ENCODE peak calls at places on chromosomes 7 and 10, in eight cellular contexts. S is astrocyte; D is endodermal cell; I is AG10803; H is HFF-Myc; G is CD8-positive, alpha-beta T cell; E is NB4; V is pancreas. B is an unnamed sample.

GRCh38 chr7:139118234-139118802 is 8.8 kb upstream of the ZC3HAV1 start:
- DNase-seq in S (peak; percentile 73), H (peak; percentile 26), V (no peak), I (peak; percentile 20), E (peak; percentile 73), D (peak; percentile 56), G (no peak), B (no peak)

GRCh38 chr7:52184006-52184703 is 851.3 kb upstream of the POM121L12 start:
- DNase-seq in I (no peak), S (no peak), V (no peak), E (no peak), D (no peak), G (no peak), H (no peak), B (no peak)

GRCh38 chr10:96044686-96045085 is 1.3 kb downstream of the CCNJ start:
- DNase-seq in V (no peak), G (no peak), D (no peak), I (peak; percentile 59), H (no peak), E (peak; percentile 79), S (peak; percentile 26), B (peak; percentile 48)

GRCh38 chr10:121596668-121597503 is 1.4 kb downstream of the FGFR2 start:
- DNase-seq in H (no peak), D (peak; percentile 83), V (no peak), S (no peak), G (no peak), E (no peak), I (no peak), B (no peak)

GRCh38 chr10:60846173-60846572 is 67.9 kb downstream of the CDK1 start:
- DNase-seq in S (peak; percentile 47), D (no peak), E (no peak), I (peak; percentile 62), V (no peak), G (no peak), H (peak; percentile 49), B (no peak)

GRCh38 chr10:93921338-93921737 is 27.6 kb downstream of the SLC35G1 start:
- DNase-seq in D (peak; percentile 69), S (no peak), G (no peak), H (no peak), I (no peak), V (peak; percentile 30), E (peak; percentile 25), B (no peak)

GRCh38 chr10:69749180-69750010 is 52.3 kb upstream of the COL13A1 start:
- DNase-seq in E (no peak), G (no peak), D (no peak), V (no peak), H (no peak), S (peak; percentile 50), I (peak; percentile 33), B (no peak)

GRCh38 chr10:59000162-59000825 is 176.1 kb upstream of the PHYHIPL start:
- DNase-seq in H (no peak), D (no peak), S (no peak), G (no peak), V (no peak), E (no peak), I (no peak), B (no peak)

GRCh38 chr10:49001402-49001801 is 61.8 kb upstream of the LRRC18 start:
- DNase-seq in S (no peak), I (no peak), D (peak; percentile 88), E (no peak), V (no peak), G (no peak), H (no peak), B (no peak)

GRCh38 chr10:49005270-49005669 is 65.6 kb upstream of the LRRC18 start:
- DNase-seq in V (no peak), E (no peak), I (no peak), D (no peak), G (no peak), S (no peak), H (no peak), B (no peak)

GRCh38 chr10:49007128-49007527 is 67.5 kb upstream of the LRRC18 start:
- DNase-seq in V (no peak), S (no peak), H (no peak), E (no peak), D (no peak), G (no peak), I (no peak), B (no peak)

GRCh38 chr10:49000437-49001398 is 61.1 kb upstream of the LRRC18 start:
- DNase-seq in G (no peak), S (no peak), E (no peak), I (no peak), D (peak; percentile 13), H (no peak), V (no peak), B (no peak)

DNA sequence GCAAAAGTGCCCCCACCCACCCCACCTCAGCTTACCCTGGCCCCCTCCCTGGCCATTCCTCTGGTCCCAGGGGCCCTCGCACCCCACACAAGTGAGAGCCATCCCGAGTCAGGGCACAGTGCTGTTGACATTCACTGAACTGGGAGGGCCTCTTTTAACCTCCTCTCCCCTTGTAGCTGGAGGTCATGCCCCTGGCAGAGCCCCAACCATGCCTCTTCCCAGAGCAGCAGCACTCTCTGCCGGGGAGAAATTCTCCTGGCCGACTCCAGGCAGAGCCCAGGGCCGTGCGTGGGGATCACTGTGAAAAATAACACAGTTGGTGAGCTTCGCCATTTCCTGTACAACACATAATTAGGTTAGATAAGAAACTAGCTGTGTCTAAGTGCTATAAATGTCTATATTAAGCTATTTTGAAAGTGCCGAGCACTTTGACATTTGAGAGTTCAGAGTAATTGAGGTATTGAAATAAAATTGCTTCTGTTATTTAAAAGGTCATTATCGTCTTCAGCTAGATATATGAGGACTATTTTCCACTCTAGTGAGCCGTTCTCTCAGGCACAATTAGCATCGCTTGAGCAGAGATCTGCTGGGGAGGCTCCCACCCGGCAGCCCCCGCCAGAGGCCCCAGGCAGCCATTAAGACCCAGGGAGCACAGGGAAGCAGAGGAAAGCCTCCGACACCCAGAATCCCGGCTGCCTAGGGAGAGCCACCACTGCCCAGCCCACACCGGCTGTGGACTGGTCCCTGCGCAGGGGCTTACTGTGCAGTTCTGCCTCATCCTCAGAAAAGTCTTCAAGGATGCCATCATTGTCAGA is 62.4 kb upstream of the LRRC18 start:
- DNase-seq in G (no peak), E (no peak), D (no peak), H (no peak), V (no peak), I (no peak), S (no peak), B (no peak)
- TF ChIP-seq CTCF in G (no peak), E (no peak), D (no peak), H (no peak), V (no peak), I (no peak), S (no peak), B (no peak)

GRCh38 chr7:143408686-143409551 is at the start of gene EPHA1:
- DNase-seq in H (no peak), E (peak; percentile 60), G (peak; percentile 14), I (no peak), V (peak; percentile 77), D (peak; percentile 98), S (no peak), B (no peak)

GRCh38 chr7:143405158-143405557 is 3.5 kb downstream of the EPHA1 start:
- DNase-seq in E (no peak), V (no peak), S (no peak), H (no peak), I (peak; percentile 49), D (no peak), G (no peak), B (no peak)

GRCh38 chr7:143408247-143408685 is 390 bp downstream of the EPHA1 start:
- DNase-seq in D (no peak), V (no peak), H (no peak), G (no peak), E (no peak), S (no peak), I (no peak), B (no peak)

GRCh38 chr7:143407296-143408246 is 1.1 kb downstream of the EPHA1 start:
- DNase-seq in D (peak; percentile 77), E (peak; percentile 85), G (no peak), H (no peak), I (no peak), S (no peak), V (no peak), B (no peak)

GRCh38 chr7:143405671-143406352 is 2.8 kb downstream of the EPHA1 start:
- DNase-seq in H (no peak), G (no peak), I (no peak), D (peak; percentile 88), E (no peak), S (no peak), V (no peak), B (no peak)
- H3K4me3 ChIP-seq in H (no peak overlapping the region), G (no peak overlapping the region), I (no peak overlapping the region), D (no peak overlapping the region), E (no peak overlapping the region), S (no peak overlapping the region), V (no peak overlapping the region), B (no peak overlapping the region)

GRCh38 chr7:148291799-148292198 is 298.8 kb upstream of the C7orf33 start:
- DNase-seq in E (no peak), V (no peak), H (no peak), G (no peak), S (no peak), I (no peak), D (no peak), B (no peak)

GRCh38 chr7:148299877-148300276 is 290.7 kb upstream of the C7orf33 start:
- DNase-seq in G (no peak), E (no peak), S (no peak), V (no peak), D (no peak), I (no peak), H (no peak), B (no peak)

GRCh38 chr7:148299335-148299734 is 291.2 kb upstream of the C7orf33 start:
- DNase-seq in E (no peak), V (no peak), I (no peak), H (no peak), D (no peak), S (no peak), G (no peak), B (no peak)

GRCh38 chr7:148296994-148297644 is 293.4 kb upstream of the C7orf33 start:
- DNase-seq in E (peak; percentile 20), I (no peak), S (no peak), V (no peak), D (no peak), G (no peak), H (no peak), B (no peak)
- TF ChIP-seq CTCF in E (peak; percentile 10), I (no peak), S (no peak), V (no peak), D (peak; percentile 58), G (no peak), H (no peak), B (no peak)

GRCh38 chr10:114024876-114025609 is 18.6 kb upstream of the ADRB1 start:
- DNase-seq in S (no peak), I (peak; percentile 75), E (peak; percentile 96), G (no peak), H (no peak), D (no peak), V (no peak), B (no peak)

GRCh38 chr10:114027951-114028350 is 15.7 kb upstream of the ADRB1 start:
- DNase-seq in G (no peak), H (no peak), I (no peak), E (no peak), V (no peak), S (no peak), D (no peak), B (no peak)

GRCh38 chr10:114026189-114027040 is 17.3 kb upstream of the ADRB1 start:
- DNase-seq in G (no peak), I (peak; percentile 71), E (peak; percentile 37), V (no peak), D (peak; percentile 61), H (no peak), S (peak; percentile 79), B (no peak)

GRCh38 chr10:114027041-114027394 is 16.6 kb upstream of the ADRB1 start:
- DNase-seq in D (no peak), I (no peak), G (no peak), H (no peak), V (no peak), S (no peak), E (no peak), B (no peak)

GRCh38 chr10:114025610-114026130 is 18.0 kb upstream of the ADRB1 start:
- DNase-seq in G (no peak), E (no peak), S (no peak), I (no peak), D (no peak), H (no peak), V (no peak), B (no peak)
- H3K4me3 ChIP-seq in G (no peak overlapping the region), E (peak overlapping the region; percentile 8), S (no peak overlapping the region), I (no peak overlapping the region), D (no peak overlapping the region), H (no peak overlapping the region), V (no peak overlapping the region), B (no peak overlapping the region)

B was measured in AG09309.